ENCODE peak calls at places on chromosomes 16 and 17, in six cellular contexts. S, G, K, J, N and T are unnamed samples.

GRCh38 chr17:17641621-17642409 is 39.4 kb upstream of the RAI1 start:
- DNase-seq in N (peak), S (peak), K (peak), J (peak), G (peak), T (no peak)

GRCh38 chr17:34171245-34171818 is 83.8 kb upstream of the CCL2 start:
- DNase-seq in S (peak), K (peak), N (no peak), G (peak), J (peak), T (no peak)

GRCh38 chr17:59775786-59776350 is 68.4 kb downstream of the VMP1 start:
- DNase-seq in N (no peak), S (no peak), J (no peak), G (no peak), K (no peak), T (no peak)

GRCh38 chr17:50911890-50912289 is 45.7 kb upstream of the TOB1 start:
- DNase-seq in N (no peak), J (no peak), K (no peak), G (no peak), S (no peak), T (no peak)

GRCh38 chr17:67700037-67700436 is 17.7 kb upstream of the NOL11 start:
- DNase-seq in J (no peak), N (no peak), K (no peak), S (no peak), G (no peak), T (no peak)

GRCh38 chr17:82283208-82283749 is 9.8 kb upstream of the CSNK1D start:
- DNase-seq in J (no peak), K (no peak), N (no peak), G (no peak), S (no peak), T (no peak)

GRCh38 chr17:65438708-65439294 is 122.6 kb downstream of the AXIN2 start:
- DNase-seq in K (no peak), J (no peak), S (no peak), G (no peak), N (no peak), T (no peak)

GRCh38 chr17:27949304-27949703 is 56.1 kb upstream of the LYRM9 start:
- DNase-seq in N (no peak), G (no peak), K (no peak), S (no peak), J (no peak), T (no peak)

GRCh38 chr16:89191033-89191900 is 9.1 kb downstream of the SLC22A31 start:
- DNase-seq in S (peak), N (no peak), K (no peak), J (no peak), G (peak), T (no peak)

GRCh38 chr17:83149326-83149725 is 69.9 kb downstream of the METRNL start:
- DNase-seq in K (no peak), G (no peak), J (no peak), S (no peak), N (no peak), T (no peak)

GRCh38 chr17:48490391-48491026 is 40.3 kb downstream of the HOXB1 start:
- DNase-seq in N (no peak), J (no peak), K (no peak), G (no peak), S (no peak), T (no peak)

GRCh38 chr16:75064403-75065148 is 52.0 kb downstream of the LDHD start:
- DNase-seq in J (no peak), S (no peak), G (no peak), K (no peak), N (no peak), T (no peak)

GRCh38 chr17:74042744-74043486 is 160.6 kb upstream of the RPL38 start:
- DNase-seq in S (no peak), J (peak), K (peak), G (no peak), N (no peak), T (no peak)

GRCh38 chr16:69465083-69465721 is 40.8 kb downstream of the CYB5B start:
- DNase-seq in N (no peak), S (no peak), G (no peak), J (no peak), K (no peak), T (no peak)

GRCh38 chr17:78862073-78863023 is 21.7 kb upstream of the USP36 start:
- DNase-seq in N (peak), G (peak), K (peak), S (peak), J (peak), T (no peak)

GRCh38 chr17:40086150-40087044 is 14.0 kb downstream of the NR1D1 start:
- DNase-seq in K (no peak), N (peak), J (peak), S (no peak), G (peak), T (no peak)

GRCh38 chr16:21611178-21611545 is 11.8 kb downstream of the METTL9 start:
- DNase-seq in G (no peak), S (no peak), K (no peak), J (no peak), N (no peak), T (no peak)

GRCh38 chr16:67269766-67270165 is 9.6 kb upstream of the PLEKHG4 start:
- DNase-seq in S (no peak), K (no peak), N (no peak), G (no peak), J (no peak), T (no peak)

GRCh38 chr16:84508502-84508901 is 4.0 kb upstream of the MEAK7 start:
- DNase-seq in G (peak), S (no peak), N (no peak), K (no peak), J (no peak), T (no peak)

GRCh38 chr16:88103581-88104188 is 152.5 kb downstream of the BANP start:
- DNase-seq in J (no peak), K (no peak), N (no peak), S (no peak), G (no peak), T (no peak)

GRCh38 chr16:57892041-57892440 is 78.9 kb downstream of the CNGB1 start:
- DNase-seq in N (no peak), G (no peak), S (no peak), J (no peak), K (no peak), T (no peak)

GRCh38 chr16:19166500-19166899 is 1.5 kb upstream of the SYT17 start:
- DNase-seq in G (no peak), N (no peak), J (no peak), K (no peak), S (no peak), T (no peak)

GRCh38 chr17:17700251-17700969 is 19.2 kb downstream of the RAI1 start:
- DNase-seq in S (no peak), K (no peak), N (no peak), G (no peak), J (no peak), T (no peak)

GRCh38 chr17:31745964-31746650 is 112.9 kb downstream of the COPRS start:
- DNase-seq in N (no peak), G (no peak), J (no peak), K (no peak), S (no peak), T (no peak)

GRCh38 chr17:67696347-67696746 is 21.4 kb upstream of the NOL11 start:
- DNase-seq in S (no peak), G (no peak), K (no peak), J (no peak), N (no peak), T (no peak)

GRCh38 chr17:17350491-17351355 is 47.5 kb downstream of the NT5M start:
- DNase-seq in J (no peak), S (no peak), N (no peak), K (no peak), G (no peak), T (no peak)

GRCh38 chr16:4976611-4977145 is 18.5 kb downstream of the SEC14L5 start:
- DNase-seq in S (peak), K (no peak), N (no peak), J (no peak), G (peak), T (no peak)

GRCh38 chr16:57306676-57307341 is 22.3 kb upstream of the PLLP start:
- DNase-seq in G (no peak), S (no peak), J (no peak), K (no peak), N (no peak), T (no peak)

GRCh38 chr17:50785942-50786570 is 18.7 kb upstream of the ANKRD40CL start:
- DNase-seq in N (peak), J (no peak), G (peak), K (no peak), S (peak), T (no peak)

GRCh38 chr17:71633391-71633849 is 487.4 kb upstream of the SOX9 start:
- DNase-seq in K (no peak), S (no peak), N (no peak), J (no peak), G (no peak), T (no peak)

GRCh38 chr16:29848420-29849297 is 14.4 kb downstream of the CDIPT start:
- DNase-seq in N (peak), G (peak), J (peak), K (peak), S (peak), T (no peak)

GRCh38 chr17:81040791-81041337 is 5.9 kb downstream of the BAIAP2 start:
- DNase-seq in N (no peak), G (no peak), K (no peak), J (no peak), S (no peak), T (no peak)

GRCh38 chr16:58299757-58300349 is 5.0 kb upstream of the PRSS54 start:
- DNase-seq in K (no peak), J (no peak), G (no peak), N (no peak), S (no peak), T (no peak)

GRCh38 chr16:22813223-22813945 is 578 bp upstream of the HS3ST2 start:
- DNase-seq in G (no peak), S (peak), K (no peak), N (no peak), J (no peak), T (no peak)

GRCh38 chr16:85461814-85462404 is 151.2 kb upstream of the GSE1 start:
- DNase-seq in J (peak), S (no peak), K (no peak), N (peak), G (no peak), T (no peak)

GRCh38 chr16:65727534-65728137 is 605.8 kb upstream of the CDH11 start:
- DNase-seq in J (no peak), N (no peak), K (no peak), S (no peak), G (no peak), T (no peak)

GRCh38 chr17:36722121-36722902 is 120.9 kb downstream of the MRM1 start:
- DNase-seq in S (no peak), N (peak), G (peak), J (peak), K (no peak), T (no peak)

GRCh38 chr16:49282690-49283375 is 1.2 kb upstream of the CBLN1 start:
- DNase-seq in N (no peak), G (peak), S (peak), K (no peak), J (no peak), T (no peak)

GRCh38 chr16:49281481-49281842 is at the start of gene CBLN1:
- DNase-seq in J (no peak), S (no peak), N (no peak), G (no peak), K (no peak), T (no peak)

GRCh38 chr16:49283376-49284049 is 1.9 kb upstream of the CBLN1 start:
- DNase-seq in J (no peak), G (no peak), K (no peak), N (no peak), S (no peak), T (no peak)

GRCh38 chr16:49280861-49281331 is 742 bp downstream of the CBLN1 start:
- DNase-seq in J (no peak), S (no peak), K (no peak), N (no peak), G (no peak), T (no peak)

GRCh38 chr16:49281843-49282642 is 405 bp upstream of the CBLN1 start:
- DNase-seq in S (peak), K (peak), G (peak), N (peak), J (peak), T (no peak)
- TF ChIP-seq CTCF in S (peak), K (no peak), G (peak), N (no peak), J (no peak), T (peak)

DNA sequence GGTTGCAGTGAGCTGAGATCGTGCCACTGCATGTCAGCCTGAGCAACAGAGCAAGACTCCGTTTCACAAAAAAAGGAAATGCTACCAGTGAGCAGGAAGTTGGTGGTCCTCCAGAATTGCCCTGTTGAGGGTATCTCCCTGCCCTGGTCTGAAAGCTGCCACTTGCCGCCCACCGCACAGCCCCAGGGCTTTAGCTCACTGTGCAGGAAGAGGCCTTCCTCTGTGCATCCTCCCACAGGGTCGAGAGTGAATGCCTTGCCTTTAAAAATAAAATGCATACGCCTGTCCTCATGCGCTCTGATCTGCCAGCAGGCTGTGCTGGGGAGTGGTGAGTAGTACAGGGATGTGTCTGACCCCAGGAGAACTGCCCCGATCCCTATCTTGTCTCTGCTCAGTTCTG is 587.5 kb downstream of the MAF start:
- DNase-seq in K (no peak), G (no peak), J (no peak), N (no peak), S (no peak), T (no peak)
- H3K27ac ChIP-seq in K (no peak), G (no peak), J (no peak), N (no peak), S (no peak), T (no peak)

DNA sequence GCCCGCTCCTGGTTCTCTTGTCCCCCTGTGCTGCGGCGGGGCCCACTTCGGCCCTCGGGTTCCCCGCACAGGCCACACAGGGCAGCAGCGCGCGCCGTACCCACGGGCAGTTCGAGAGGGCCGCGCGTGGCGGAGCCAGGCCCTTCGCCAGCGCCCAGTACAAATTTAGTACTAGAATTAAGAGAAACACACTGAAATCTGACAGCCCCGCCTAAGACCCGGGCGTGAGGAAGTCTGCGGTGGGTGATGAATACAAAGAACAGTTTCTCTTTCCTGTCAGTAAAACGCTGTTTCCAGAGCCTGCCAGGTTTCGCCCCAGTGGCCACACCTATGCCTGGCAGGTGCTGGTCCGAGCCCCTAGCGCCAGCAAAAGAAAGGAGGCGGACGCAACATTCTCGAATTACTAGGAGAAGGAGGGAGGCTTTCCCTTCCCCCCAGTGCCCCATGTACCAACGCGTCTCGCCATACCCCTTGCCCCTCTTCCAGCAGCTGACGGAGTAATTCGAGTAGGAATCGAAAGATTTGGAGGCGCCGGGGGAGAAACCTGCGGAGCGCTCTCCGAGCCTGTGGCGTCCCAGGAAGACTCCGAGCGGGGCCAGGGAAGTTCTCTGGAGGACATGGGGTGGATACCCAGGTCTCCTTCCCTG is 591 bp upstream of the SLFN5 start:
- DNase-seq in N (peak), J (peak), S (peak), G (peak), K (peak), T (peak)
- TF ChIP-seq CTCF in N (no peak), J (no peak), S (peak), G (peak), K (peak), T (peak)

DNA sequence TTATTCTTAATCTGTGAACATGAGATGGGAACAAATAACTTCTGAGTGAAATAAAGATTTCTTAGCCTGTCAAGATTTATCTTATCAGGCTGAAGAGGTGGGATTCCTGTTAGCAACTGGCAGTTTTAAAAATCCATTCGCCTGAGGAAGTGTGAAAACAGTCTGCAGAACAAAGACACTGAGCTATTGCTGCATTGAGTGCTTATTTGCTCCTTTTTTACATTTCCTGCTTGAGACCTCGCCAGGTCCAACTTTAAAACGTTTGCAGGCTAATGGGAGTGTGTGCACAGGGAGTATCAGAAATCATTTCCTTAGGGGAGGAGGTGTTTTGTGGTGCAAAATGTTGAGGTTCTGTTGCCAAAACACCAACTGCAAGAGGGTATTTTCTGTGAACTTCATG is 957.8 kb upstream of the RBFOX1 start:
- DNase-seq in G (no peak), J (no peak), S (no peak), K (no peak), N (no peak), T (no peak)
- H3K27ac ChIP-seq in G (no peak), J (no peak), S (no peak), K (no peak), N (no peak), T (no peak)

GRCh38 chr16:25106567-25107465 is 4.7 kb upstream of the LCMT1 start:
- DNase-seq in K (peak), S (peak), G (peak), J (peak), N (peak), T (peak)
- TF ChIP-seq CTCF in K (peak), S (no peak), G (no peak), J (no peak), N (peak), T (no peak)

GRCh38 chr16:11957591-11958395 is 7.2 kb upstream of the TNFRSF17 start:
- DNase-seq in S (no peak), K (no peak), G (no peak), J (no peak), N (no peak), T (no peak)
- H3K27ac ChIP-seq in S (no peak), K (no peak), G (no peak), J (no peak), N (no peak), T (no peak)

DNA sequence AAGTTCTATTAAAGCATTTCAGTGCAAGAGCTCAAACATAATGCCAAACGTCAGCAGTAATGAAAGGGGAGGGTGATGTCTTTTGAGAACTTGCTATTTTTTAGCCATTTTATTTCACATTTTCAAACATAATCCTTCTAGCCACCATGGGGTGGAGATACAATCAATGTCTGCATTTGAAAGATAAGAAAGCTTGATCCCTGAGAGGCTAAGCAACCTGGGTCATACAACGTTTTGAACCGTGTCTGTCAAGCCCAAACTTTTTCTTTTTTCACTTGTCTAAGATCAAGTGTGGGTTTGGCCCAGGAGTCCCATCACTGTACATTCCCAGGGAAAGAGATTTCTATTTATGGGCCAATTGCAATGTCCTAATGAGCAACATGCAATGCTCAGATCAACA is 331.1 kb downstream of the SLC39A11 start:
- DNase-seq in N (no peak), J (no peak), S (no peak), K (no peak), G (no peak), T (no peak)
- TF ChIP-seq CTCF in N (no peak), J (no peak), S (no peak), K (no peak), G (no peak), T (no peak)

GRCh38 chr17:30366536-30366935 is 12.2 kb upstream of the CPD start:
- DNase-seq in K (no peak), J (no peak), G (no peak), S (no peak), N (no peak), T (no peak)
- H3K27ac ChIP-seq in K (no peak), J (no peak), G (no peak), S (no peak), N (no peak), T (no peak)

DNA sequence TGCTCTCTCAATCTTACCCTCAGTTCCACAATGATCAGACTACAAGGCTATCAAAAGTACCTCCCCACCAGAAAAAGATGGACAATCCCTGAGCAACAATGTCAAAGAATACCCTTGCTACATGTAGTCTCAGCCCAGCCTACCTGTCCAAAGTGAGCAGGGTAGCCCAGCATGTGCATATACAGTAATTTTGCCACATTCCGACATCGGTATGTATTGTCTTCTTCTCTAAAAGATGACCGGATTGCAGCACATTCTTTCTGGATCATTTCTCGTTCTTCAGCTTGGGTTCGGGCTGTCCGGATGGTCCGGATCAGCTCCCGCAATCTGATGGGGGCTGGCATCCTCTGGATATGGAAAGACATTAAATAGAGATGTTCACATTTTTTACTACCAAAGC is 19.5 kb downstream of the AP1G1 start:
- DNase-seq in N (no peak), S (no peak), K (no peak), J (no peak), G (no peak), T (no peak)
- TF ChIP-seq CTCF in N (no peak), S (no peak), K (no peak), J (no peak), G (no peak), T (no peak)